ENCODE peak calls at places on chromosomes 2 and 18, in four cellular contexts. V, L, Y and K are unnamed samples.

GRCh38 chr2:219417374-219417773 is 803 bp upstream of the DES start:
- DNase-seq in V (no peak), L (no peak), Y (no peak), K (no peak)

GRCh38 chr2:105224444-105224843 is 17.1 kb upstream of the GPR45 start:
- DNase-seq in V (no peak), L (no peak), Y (no peak), K (no peak)

GRCh38 chr18:12088096-12088495 is 5.5 kb upstream of the ANKRD62 start:
- DNase-seq in V (no peak), L (no peak), Y (no peak), K (no peak)

GRCh38 chr2:1140389-1141003 is 189.8 kb downstream of the SNTG2 start:
- DNase-seq in V (peak), L (peak), Y (peak), K (peak)

GRCh38 chr2:21103274-21103891 is 20.4 kb upstream of the TDRD15 start:
- DNase-seq in V (no peak), L (no peak), Y (peak), K (no peak)

GRCh38 chr2:42618972-42619371 is 50.5 kb downstream of the MTA3 start:
- DNase-seq in V (no peak), L (no peak), Y (no peak), K (no peak)

GRCh38 chr2:212032032-212032431 is 506.6 kb downstream of the ERBB4 start:
- DNase-seq in V (no peak), L (no peak), Y (no peak), K (no peak)

GRCh38 chr2:144603334-144603733 is 83.4 kb upstream of the ZEB2 start:
- DNase-seq in V (no peak), L (no peak), Y (no peak), K (no peak)

GRCh38 chr18:63741769-63742168 is 33.4 kb upstream of the SERPINB7 start:
- DNase-seq in V (no peak), L (no peak), Y (no peak), K (no peak)

GRCh38 chr2:43792653-43793052 is 18.8 kb downstream of the DYNC2LI1 start:
- DNase-seq in V (no peak), L (no peak), Y (no peak), K (no peak)

GRCh38 chr2:43754180-43754579 is 19.7 kb upstream of the DYNC2LI1 start:
- DNase-seq in V (no peak), L (no peak), Y (no peak), K (no peak)

GRCh38 chr2:19676770-19677169 is 225.0 kb downstream of the TTC32 start:
- DNase-seq in V (no peak), L (peak), Y (peak), K (peak)

GRCh38 chr2:49192041-49192440 is 37.7 kb upstream of the FSHR start:
- DNase-seq in V (no peak), L (no peak), Y (no peak), K (no peak)

GRCh38 chr2:27320958-27321543 is 1.8 kb downstream of the MPV17 start:
- DNase-seq in V (peak), L (peak), Y (peak), K (peak)

GRCh38 chr2:2184549-2185249 is 146.4 kb downstream of the MYT1L start:
- DNase-seq in V (no peak), L (no peak), Y (no peak), K (no peak)

GRCh38 chr2:236010920-236011685 is 157.1 kb downstream of the GBX2 start:
- DNase-seq in V (no peak), L (no peak), Y (no peak), K (no peak)

GRCh38 chr2:99278793-99279291 is 22.2 kb downstream of the LYG1 start:
- DNase-seq in V (no peak), L (no peak), Y (peak), K (no peak)

DNA sequence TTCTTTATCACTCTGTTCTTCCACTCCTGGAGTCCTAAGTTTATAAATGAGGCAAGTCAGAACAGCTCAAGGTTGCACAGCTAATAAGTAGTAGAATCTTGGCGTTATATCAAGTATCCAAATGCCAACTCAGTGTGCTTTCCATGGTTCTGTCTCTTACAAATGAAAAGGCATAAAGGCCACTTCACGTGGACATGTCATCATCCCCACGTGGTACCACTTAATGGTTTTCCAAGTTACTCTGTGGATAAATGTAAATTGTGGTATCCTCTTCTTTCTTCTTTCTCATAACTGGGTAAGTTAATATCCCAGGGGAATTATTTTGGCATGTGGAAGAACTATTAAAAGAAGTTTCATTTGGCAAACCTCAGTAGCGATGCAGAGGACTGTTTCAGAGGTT is 131.5 kb upstream of the L3MBTL4 start:
- DNase-seq in V (no peak), L (no peak), Y (no peak), K (no peak)
- TF ChIP-seq NR3C1 in V (no peak), L (no peak), Y (no peak), K (no peak)

GRCh38 chr2:235008584-235009044 is 56.8 kb downstream of the SH3BP4 start:
- DNase-seq in V (no peak), L (no peak), Y (peak), K (no peak)
- TF ChIP-seq NR3C1 in V (no peak), L (no peak), Y (no peak), K (no peak)

GRCh38 chr2:215280326-215280725 is 31.5 kb upstream of the ATIC start:
- DNase-seq in V (no peak), L (no peak), Y (no peak), K (no peak)
- TF ChIP-seq NR3C1 in V (no peak), L (no peak), Y (no peak), K (no peak)

GRCh38 chr2:14626873-14627272 is 5.6 kb upstream of the LRATD1 start:
- DNase-seq in V (no peak), L (no peak), Y (no peak), K (no peak)

GRCh38 chr2:14632133-14632936 is at the start of gene LRATD1:
- DNase-seq in V (peak), L (peak), Y (peak), K (peak)

GRCh38 chr2:14631676-14632075 is 841 bp upstream of the LRATD1 start:
- DNase-seq in V (no peak), L (no peak), Y (no peak), K (no peak)

GRCh38 chr2:14633031-14633430 is 514 bp downstream of the LRATD1 start:
- DNase-seq in V (no peak), L (no peak), Y (no peak), K (peak)

DNA sequence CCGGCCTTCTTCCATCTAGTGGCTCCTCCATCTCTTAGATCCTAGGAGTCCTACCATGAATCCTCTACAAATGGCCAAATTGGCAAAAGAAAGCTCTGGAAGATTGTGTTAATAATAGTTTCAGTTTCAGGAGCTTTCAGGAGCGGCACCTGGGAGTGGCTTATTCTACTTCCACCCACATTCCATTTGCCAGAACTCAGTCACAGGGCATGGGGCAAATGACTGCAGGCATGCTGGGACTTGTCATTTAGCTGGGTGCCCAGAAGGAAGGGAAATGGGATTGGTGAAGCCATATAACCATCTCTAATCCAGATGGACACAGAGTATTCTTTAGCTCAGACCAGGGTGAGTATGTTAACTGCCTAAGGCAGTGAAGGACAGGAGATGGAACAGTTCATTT is 3.6 kb upstream of the LRATD1 start:
- DNase-seq in V (no peak), L (no peak), Y (no peak), K (no peak)
- TF ChIP-seq NR3C1 in V (no peak), L (no peak), Y (no peak), K (no peak)

GRCh38 chr18:58549814-58550339 is 79.0 kb downstream of the ALPK2 start:
- DNase-seq in V (no peak), L (no peak), Y (peak), K (no peak)
- TF ChIP-seq NR3C1 in V (no peak), L (no peak), Y (no peak), K (no peak)

GRCh38 chr2:120991401-120991800 is 255.7 kb downstream of the GLI2 start:
- DNase-seq in V (no peak), L (no peak), Y (no peak), K (no peak)

GRCh38 chr2:120988741-120989555 is 253.3 kb downstream of the GLI2 start:
- DNase-seq in V (no peak), L (no peak), Y (no peak), K (no peak)

GRCh38 chr2:120990451-120990871 is 254.8 kb downstream of the GLI2 start:
- DNase-seq in V (no peak), L (no peak), Y (no peak), K (no peak)

GRCh38 chr2:120989556-120989848 is 253.8 kb downstream of the GLI2 start:
- DNase-seq in V (no peak), L (no peak), Y (no peak), K (no peak)

GRCh38 chr2:120989911-120990441 is 254.3 kb downstream of the GLI2 start:
- DNase-seq in V (no peak), L (no peak), Y (no peak), K (no peak)
- TF ChIP-seq NR3C1 in V (no peak), L (no peak), Y (no peak), K (no peak)